ENCODE peak calls at places on chromosomes 6 and 20, in four cellular contexts. One of them, this sample, is unnamed.
A peak's percentile ranks its signal among the peaks of the same experiment; 100 is the strongest.

GRCh38 chr6:3194535-3195376 is 32.7 kb downstream of the TUBB2B start:
- DNase-seq in K562: peak; percentile 29
- DNase-seq in HCT116: no peak
- DNase-seq in GM12878: no peak
- DNase-seq in this sample: peak; percentile 62

GRCh38 chr6:45658958-45659357 is 281.2 kb upstream of the SUPT3H start:
- DNase-seq in K562: no peak
- DNase-seq in HCT116: no peak
- DNase-seq in GM12878: no peak
- DNase-seq in this sample: no peak

GRCh38 chr6:160069050-160069454 is 52.6 kb upstream of the SLC22A1 start:
- DNase-seq in K562: no peak
- DNase-seq in HCT116: no peak
- DNase-seq in GM12878: peak; percentile 64
- DNase-seq in this sample: no peak

GRCh38 chr6:145866449-145867401 is 52.1 kb upstream of the FBXO30 start:
- DNase-seq in K562: no peak
- DNase-seq in HCT116: no peak
- DNase-seq in GM12878: no peak
- DNase-seq in this sample: no peak

GRCh38 chr20:25037288-25038102 is 20.4 kb downstream of the ACSS1 start:
- DNase-seq in K562: no peak
- DNase-seq in HCT116: no peak
- DNase-seq in GM12878: no peak
- DNase-seq in this sample: no peak

GRCh38 chr6:153272201-153272980 is 141.3 kb upstream of the RGS17 start:
- DNase-seq in K562: no peak
- DNase-seq in HCT116: no peak
- DNase-seq in GM12878: no peak
- DNase-seq in this sample: no peak

GRCh38 chr20:35005463-35005961 is 49.8 kb downstream of the MYH7B start:
- DNase-seq in K562: no peak
- DNase-seq in HCT116: no peak
- DNase-seq in GM12878: no peak
- DNase-seq in this sample: no peak

GRCh38 chr20:58523072-58523681 is 8.0 kb upstream of the APCDD1L start:
- DNase-seq in K562: no peak
- DNase-seq in HCT116: no peak
- DNase-seq in GM12878: no peak
- DNase-seq in this sample: no peak

GRCh38 chr20:58048096-58048702 is 180.3 kb downstream of the ANKRD60 start:
- DNase-seq in K562: peak; percentile 24
- DNase-seq in HCT116: no peak
- DNase-seq in GM12878: no peak
- DNase-seq in this sample: no peak

GRCh38 chr20:47466704-47467459 is 34.8 kb upstream of the NCOA3 start:
- DNase-seq in K562: no peak
- DNase-seq in HCT116: no peak
- DNase-seq in GM12878: no peak
- DNase-seq in this sample: no peak

GRCh38 chr20:57157106-57157691 is 109.2 kb downstream of the BMP7 start:
- DNase-seq in K562: no peak
- DNase-seq in HCT116: no peak
- DNase-seq in GM12878: no peak
- DNase-seq in this sample: no peak

GRCh38 chr6:1395941-1396908 is 6.8 kb downstream of the FOXF2 start:
- DNase-seq in K562: no peak
- DNase-seq in HCT116: no peak
- DNase-seq in GM12878: no peak
- DNase-seq in this sample: no peak

GRCh38 chr6:1395496-1395895 is 6.1 kb downstream of the FOXF2 start:
- DNase-seq in K562: no peak
- DNase-seq in HCT116: no peak
- DNase-seq in GM12878: no peak
- DNase-seq in this sample: no peak

GRCh38 chr6:1393641-1394283 is 4.4 kb downstream of the FOXF2 start:
- DNase-seq in K562: no peak
- DNase-seq in HCT116: no peak
- DNase-seq in GM12878: no peak
- DNase-seq in this sample: no peak

GRCh38 chr6:1392813-1393640 is 3.7 kb downstream of the FOXF2 start:
- DNase-seq in K562: no peak
- DNase-seq in HCT116: no peak
- DNase-seq in GM12878: no peak
- DNase-seq in this sample: no peak

DNA sequence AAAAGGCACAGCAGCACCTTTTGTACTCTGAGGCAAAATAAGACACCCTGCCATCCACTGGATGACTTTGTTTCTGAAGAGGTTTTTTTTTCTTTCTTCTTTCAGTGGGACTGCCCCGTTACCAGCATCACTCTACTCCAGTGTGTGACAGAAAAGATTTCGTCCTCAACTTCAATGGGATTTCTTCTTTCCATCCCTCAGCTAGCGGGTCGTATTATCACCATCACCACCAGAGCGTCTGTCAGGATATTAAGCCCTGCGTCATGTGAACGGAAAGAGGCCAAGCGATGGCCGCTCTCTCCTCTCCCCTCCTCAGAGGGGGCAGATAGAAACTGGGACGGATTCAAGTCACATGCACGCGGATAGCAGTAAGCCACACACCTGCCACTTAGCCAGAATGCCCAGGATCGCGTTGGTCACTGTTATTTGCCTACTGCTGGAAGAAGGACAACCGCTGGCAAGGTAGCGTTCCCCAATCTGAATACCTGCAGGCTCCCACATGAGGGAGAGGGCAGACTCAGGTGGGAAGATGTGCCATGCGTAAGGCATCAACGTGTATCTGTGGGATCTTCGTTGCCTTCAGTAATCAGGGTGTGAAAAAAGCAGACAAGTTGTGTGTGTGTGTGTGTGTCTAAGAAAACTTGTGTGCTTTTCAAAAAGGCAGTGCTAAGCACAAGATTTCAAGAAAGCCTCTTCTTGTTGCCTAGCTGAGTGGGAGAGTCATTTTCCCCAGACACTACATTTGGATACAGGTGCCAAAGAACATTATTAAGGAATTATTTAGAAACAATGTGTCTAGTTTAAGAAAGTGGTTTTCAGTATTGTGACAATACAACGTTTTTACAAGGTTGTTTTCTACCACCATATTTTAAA is 5.5 kb downstream of the FOXF2 start:
- DNase-seq in K562: no peak
- DNase-seq in HCT116: no peak
- DNase-seq in GM12878: no peak
- DNase-seq in this sample: no peak
- H3K4me3 ChIP-seq in K562: no peak overlapping the region
- H3K4me3 ChIP-seq in HCT116: no peak overlapping the region
- H3K4me3 ChIP-seq in GM12878: no peak overlapping the region
- H3K4me3 ChIP-seq in this sample: no peak overlapping the region

DNA sequence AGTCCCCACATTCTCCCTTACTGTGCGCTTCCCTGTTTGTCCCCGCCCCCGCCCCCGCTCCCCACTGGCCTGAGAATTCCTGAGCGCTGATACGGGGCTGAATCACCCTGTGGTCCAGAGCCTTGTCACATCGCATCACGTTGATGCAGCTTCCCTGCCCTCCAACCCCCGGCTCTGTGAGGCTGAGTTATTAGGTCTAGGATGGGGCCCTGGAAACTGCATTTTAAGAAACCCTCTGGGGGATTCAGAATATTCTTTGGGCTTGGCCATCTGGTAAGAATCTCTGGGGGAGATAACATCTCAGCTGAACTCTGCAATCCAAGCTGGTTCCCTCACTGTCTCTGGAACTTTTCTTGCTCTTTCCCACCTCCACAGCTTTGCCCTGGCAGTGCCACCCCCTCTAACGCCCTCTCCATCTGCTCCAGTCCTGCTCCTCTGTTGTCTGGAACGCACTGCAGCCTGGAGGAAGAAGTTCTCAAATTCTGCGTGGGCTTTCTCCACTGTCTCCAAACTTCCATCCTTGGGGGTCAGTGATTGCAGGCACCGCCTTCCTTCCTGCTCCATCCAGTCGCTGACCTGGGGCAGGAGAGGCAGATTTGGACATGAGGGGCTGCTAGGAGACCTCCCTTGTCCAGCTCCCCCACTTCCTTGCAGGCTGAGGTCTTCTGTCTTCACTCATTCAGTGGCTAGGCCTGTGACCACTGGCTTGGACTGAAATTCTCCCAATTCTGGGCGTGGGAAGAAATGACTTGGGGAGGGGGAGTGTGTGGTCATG is 42.6 kb downstream of the KIAA1755 start:
- DNase-seq in K562: peak; percentile 56
- DNase-seq in HCT116: peak; percentile 36
- DNase-seq in GM12878: no peak
- DNase-seq in this sample: peak; percentile 25
- TF ChIP-seq SP1 in K562: no peak
- TF ChIP-seq SP1 in HCT116: no peak
- TF ChIP-seq SP1 in GM12878: no peak
- TF ChIP-seq SP1 in this sample: no peak

GRCh38 chr20:9460518-9460917 is 53.9 kb upstream of the LAMP5 start:
- DNase-seq in K562: no peak
- DNase-seq in HCT116: no peak
- DNase-seq in GM12878: no peak
- DNase-seq in this sample: no peak
- TF ChIP-seq EGR1 in K562: no peak
- TF ChIP-seq EGR1 in HCT116: no peak
- TF ChIP-seq EGR1 in GM12878: no peak
- TF ChIP-seq EGR1 in this sample: no peak

GRCh38 chr20:36238760-36239159 is 2.5 kb downstream of the AAR2 start:
- DNase-seq in K562: no peak
- DNase-seq in HCT116: no peak
- DNase-seq in GM12878: no peak
- DNase-seq in this sample: no peak

GRCh38 chr20:36237477-36237876 is 1.2 kb downstream of the AAR2 start:
- DNase-seq in K562: no peak
- DNase-seq in HCT116: no peak
- DNase-seq in GM12878: no peak
- DNase-seq in this sample: no peak

GRCh38 chr20:36240076-36240475 is 3.8 kb downstream of the AAR2 start:
- DNase-seq in K562: no peak
- DNase-seq in HCT116: no peak
- DNase-seq in GM12878: no peak
- DNase-seq in this sample: no peak

GRCh38 chr20:36236786-36237121 is 476 bp downstream of the AAR2 start:
- DNase-seq in K562: peak; percentile 9
- DNase-seq in HCT116: no peak
- DNase-seq in GM12878: no peak
- DNase-seq in this sample: no peak

DNA sequence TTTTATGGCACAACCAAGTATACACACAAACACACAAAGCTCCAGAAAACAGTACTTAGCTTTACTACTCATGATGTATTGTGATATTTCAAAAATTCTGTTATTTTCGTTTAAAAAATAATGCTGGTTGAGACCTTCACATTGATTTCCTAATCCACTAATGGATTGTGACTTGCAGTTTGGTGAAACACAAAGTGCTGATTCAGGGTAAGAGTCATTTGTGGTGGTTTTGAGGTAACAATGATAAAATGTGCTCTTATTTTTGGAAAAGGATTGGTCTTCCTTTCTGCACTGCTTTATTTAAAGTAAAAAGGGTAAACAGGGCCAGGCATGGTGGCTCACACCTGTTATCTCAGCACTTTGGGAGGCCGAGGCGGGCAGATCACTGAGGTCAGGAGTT is 1.9 kb downstream of the AAR2 start:
- DNase-seq in K562: no peak
- DNase-seq in HCT116: no peak
- DNase-seq in GM12878: no peak
- DNase-seq in this sample: no peak
- H3K4me3 ChIP-seq in K562: no peak overlapping the region
- H3K4me3 ChIP-seq in HCT116: no peak overlapping the region
- H3K4me3 ChIP-seq in GM12878: peak overlapping the region; percentile 32
- H3K4me3 ChIP-seq in this sample: no peak overlapping the region

GRCh38 chr20:32467506-32468312 is 109.6 kb downstream of the ASXL1 start:
- DNase-seq in K562: no peak
- DNase-seq in HCT116: no peak
- DNase-seq in GM12878: no peak
- DNase-seq in this sample: no peak

GRCh38 chr20:32468860-32469259 is 110.7 kb downstream of the ASXL1 start:
- DNase-seq in K562: no peak
- DNase-seq in HCT116: no peak
- DNase-seq in GM12878: no peak
- DNase-seq in this sample: no peak

GRCh38 chr20:32465092-32465900 is 107.2 kb downstream of the ASXL1 start:
- DNase-seq in K562: no peak
- DNase-seq in HCT116: no peak
- DNase-seq in GM12878: no peak
- DNase-seq in this sample: no peak

GRCh38 chr20:32468313-32468640 is 110.1 kb downstream of the ASXL1 start:
- DNase-seq in K562: no peak
- DNase-seq in HCT116: no peak
- DNase-seq in GM12878: no peak
- DNase-seq in this sample: no peak

GRCh38 chr20:32466739-32467505 is 108.8 kb downstream of the ASXL1 start:
- DNase-seq in K562: no peak
- DNase-seq in HCT116: no peak
- DNase-seq in GM12878: no peak
- DNase-seq in this sample: no peak
- TF ChIP-seq SP1 in K562: no peak
- TF ChIP-seq SP1 in HCT116: no peak
- TF ChIP-seq SP1 in GM12878: no peak
- TF ChIP-seq SP1 in this sample: no peak

DNA sequence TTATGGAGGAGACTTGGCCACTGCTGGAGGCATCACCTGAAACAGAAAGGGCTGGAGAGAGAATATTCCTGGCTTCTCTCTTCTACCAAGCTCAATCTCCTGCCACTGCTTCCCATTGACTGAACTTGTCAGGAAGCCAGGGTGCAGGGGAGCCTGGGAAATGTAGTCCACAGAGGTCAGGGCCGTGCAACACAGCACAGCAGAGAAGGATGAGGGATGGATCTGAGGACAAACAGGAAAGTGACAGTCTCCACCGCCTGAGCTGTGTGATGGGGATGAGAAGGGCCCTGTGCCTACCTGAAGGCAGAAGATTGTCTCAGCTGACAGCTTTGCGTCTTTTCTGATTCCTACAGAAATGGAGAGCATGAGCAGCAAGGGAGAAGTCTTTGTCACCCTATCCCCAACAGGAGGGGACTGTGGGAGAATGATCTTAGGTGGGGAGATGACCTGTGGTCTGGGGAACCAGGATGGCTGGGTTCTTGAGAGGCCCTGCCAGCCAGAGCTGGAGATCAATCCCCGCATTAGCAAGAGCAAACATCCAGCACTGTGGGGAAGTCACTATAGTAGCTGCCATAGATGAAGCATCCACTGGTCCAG is 114.2 kb downstream of the SNX5 start:
- DNase-seq in K562: peak; percentile 14
- DNase-seq in HCT116: peak; percentile 41
- DNase-seq in GM12878: no peak
- DNase-seq in this sample: no peak
- TF ChIP-seq EGR1 in K562: no peak
- TF ChIP-seq EGR1 in HCT116: no peak
- TF ChIP-seq EGR1 in GM12878: no peak
- TF ChIP-seq EGR1 in this sample: no peak

This sample was measured in H1.